ENCODE peak calls at places on chromosome X, in nine cellular contexts. O, G, A, P, U, X, M, B and H are unnamed samples.
A peak's percentile ranks its signal among the peaks of the same experiment; 100 is the strongest.

GRCh38 chrX:121160987-121161386 is 113.6 kb downstream of the GLUD2 start:
- DNase-seq in U (peak; percentile 10), P (peak; percentile 20), B (no peak), A (no peak), M (no peak), G (no peak), O (no peak), X (no peak), H (no peak)

GRCh38 chrX:48558270-48558669 is 16.0 kb upstream of the RBM3 start:
- DNase-seq in B (no peak), U (no peak), O (no peak), G (no peak), X (no peak), P (peak; percentile 82), M (peak; percentile 53), A (peak; percentile 69), H (peak; percentile 89)

GRCh38 chrX:74449322-74449936 is 28.1 kb downstream of the SLC16A2 start:
- DNase-seq in B (no peak), O (no peak), M (no peak), G (peak; percentile 35), U (no peak), A (peak; percentile 33), P (no peak), X (no peak), H (peak; percentile 85)

GRCh38 chrX:135463937-135464336 is 42.2 kb downstream of the SMIM10L2A start:
- DNase-seq in P (no peak), U (peak; percentile 26), M (peak; percentile 1), O (no peak), G (peak; percentile 4), A (no peak), B (peak; percentile 0), X (peak; percentile 72), H (peak; percentile 24)

GRCh38 chrX:112714357-112714918 is 34.7 kb upstream of the LHFPL1 start:
- DNase-seq in G (no peak), U (no peak), X (no peak), O (no peak), M (no peak), P (peak; percentile 17), B (no peak), A (no peak), H (no peak)

GRCh38 chrX:40558590-40558989 is 22.2 kb upstream of the ATP6AP2 start:
- DNase-seq in X (no peak), G (no peak), U (no peak), P (no peak), B (no peak), O (no peak), A (no peak), M (no peak), H (no peak)

GRCh38 chrX:110284159-110284558 is 33.7 kb downstream of the AMMECR1 start:
- DNase-seq in B (no peak), X (no peak), P (peak; percentile 85), A (no peak), G (no peak), O (no peak), M (peak; percentile 37), U (peak; percentile 56), H (peak; percentile 83)

GRCh38 chrX:109760922-109761250 is 27.8 kb upstream of the ACSL4 start:
- DNase-seq in B (no peak), O (no peak), U (peak; percentile 38), P (no peak), A (no peak), G (no peak), X (no peak), M (no peak), H (no peak)

GRCh38 chrX:70096052-70096451 is 33.8 kb downstream of the OTUD6A start:
- DNase-seq in G (peak; percentile 12), X (no peak), U (peak; percentile 53), A (no peak), M (peak; percentile 31), B (peak; percentile 8), O (peak; percentile 16), P (no peak), H (peak; percentile 56)

GRCh38 chrX:119410027-119410819 is 11.1 kb downstream of the SLC25A43 start:
- DNase-seq in O (no peak), X (no peak), P (peak; percentile 90), B (peak; percentile 57), U (peak; percentile 38), G (peak; percentile 49), M (no peak), A (no peak), H (peak; percentile 90)

GRCh38 chrX:2488621-2489285 is 12.0 kb downstream of the DHRSX start:
- DNase-seq in X (no peak), M (no peak), U (no peak), G (no peak), A (no peak), O (no peak), B (no peak), P (no peak), H (no peak)

GRCh38 chrX:135977611-135978010 is 3.8 kb upstream of the MMGT1 start:
- DNase-seq in B (no peak), A (no peak), U (no peak), M (no peak), X (no peak), O (no peak), P (peak; percentile 37), G (no peak), H (peak; percentile 72)

GRCh38 chrX:154751121-154751668 is 318 bp upstream of the GAB3 start:
- DNase-seq in M (no peak), U (no peak), X (no peak), P (no peak), A (no peak), B (no peak), O (no peak), G (no peak), H (no peak)

DNA sequence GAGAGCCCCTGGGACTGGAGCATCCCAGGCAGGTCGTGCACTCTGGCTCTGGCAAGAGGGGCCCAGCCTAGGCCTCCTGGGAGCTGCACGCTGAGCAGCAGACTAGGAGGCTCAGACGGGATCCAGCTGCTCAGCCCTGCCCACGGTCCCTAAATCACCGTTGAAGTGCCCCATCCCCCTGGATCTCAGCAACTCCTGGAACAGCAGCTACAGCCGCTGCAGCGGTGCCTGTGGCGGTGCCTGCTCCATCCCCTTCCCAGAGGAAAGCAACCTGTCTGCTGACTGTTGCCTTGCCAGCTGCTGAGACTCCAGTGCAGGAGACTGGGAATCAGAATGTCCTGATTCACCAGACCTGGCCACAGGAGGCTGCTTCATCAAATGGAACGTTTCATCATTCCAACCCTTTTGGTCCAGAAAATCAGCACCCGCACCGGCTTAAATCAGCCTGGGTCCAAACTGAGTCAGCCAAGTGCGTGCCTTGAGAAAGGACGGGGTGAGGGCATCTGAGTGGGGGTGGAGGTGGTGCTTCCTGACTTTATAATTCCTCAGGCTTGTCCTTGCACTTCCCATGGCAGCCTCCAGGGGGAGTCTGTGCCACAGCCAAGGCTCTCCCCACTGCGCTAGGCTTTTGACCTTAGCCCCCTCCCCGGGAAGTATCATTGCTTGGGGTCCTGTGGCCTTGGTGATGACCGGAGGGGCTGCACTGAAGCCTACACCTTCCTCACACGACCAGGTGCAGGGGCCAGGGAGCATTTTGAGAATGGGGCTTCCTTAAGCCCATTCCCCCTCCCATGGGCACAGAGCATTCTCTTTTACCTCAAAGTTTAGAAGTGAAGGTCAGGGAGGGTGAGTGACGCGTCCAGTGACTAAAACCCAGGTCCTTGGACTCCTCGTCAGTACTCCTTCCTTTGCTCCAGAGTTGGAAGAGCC is 6.5 kb downstream of the ZNF185 start:
- DNase-seq in B (no peak), O (peak; percentile 49), G (no peak), X (peak; percentile 74), M (peak; percentile 40), U (peak; percentile 73), P (peak; percentile 66), A (no peak), H (peak; percentile 60)
- H3K9ac ChIP-seq in B (no peak overlapping the region), O (no peak overlapping the region), G (peak overlapping the region; percentile 17), X (no peak overlapping the region), M (no peak overlapping the region), U (no peak overlapping the region), P (peak overlapping the region; percentile 23), A (no peak overlapping the region), H (no peak overlapping the region)

DNA sequence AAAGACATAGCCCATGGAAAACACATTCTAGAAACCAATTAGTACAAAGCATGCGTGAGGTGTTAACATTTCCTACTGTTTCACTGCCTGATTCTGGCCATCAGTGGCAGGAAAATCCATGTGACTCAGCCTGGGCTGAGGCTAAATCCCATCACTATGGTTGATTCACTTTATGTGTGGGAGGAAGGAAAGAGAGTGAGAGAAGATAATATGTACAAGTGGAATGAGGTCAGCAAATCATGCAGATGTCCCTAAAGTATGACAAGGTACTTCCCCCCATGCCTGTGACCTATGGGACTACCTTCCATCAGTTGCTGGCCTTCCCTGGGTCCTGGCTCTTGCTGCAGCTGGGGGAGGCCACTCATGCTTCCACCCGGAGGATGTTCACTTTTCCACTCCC is 64.2 kb upstream of the MAP3K15 start:
- DNase-seq in M (peak; percentile 2), B (no peak), A (no peak), X (no peak), O (no peak), G (no peak), U (no peak), P (peak; percentile 66), H (peak; percentile 21)
- H3K9ac ChIP-seq in M (no peak overlapping the region), B (no peak overlapping the region), A (no peak overlapping the region), X (no peak overlapping the region), O (no peak overlapping the region), G (no peak overlapping the region), U (no peak overlapping the region), P (no peak overlapping the region), H (no peak overlapping the region)

DNA sequence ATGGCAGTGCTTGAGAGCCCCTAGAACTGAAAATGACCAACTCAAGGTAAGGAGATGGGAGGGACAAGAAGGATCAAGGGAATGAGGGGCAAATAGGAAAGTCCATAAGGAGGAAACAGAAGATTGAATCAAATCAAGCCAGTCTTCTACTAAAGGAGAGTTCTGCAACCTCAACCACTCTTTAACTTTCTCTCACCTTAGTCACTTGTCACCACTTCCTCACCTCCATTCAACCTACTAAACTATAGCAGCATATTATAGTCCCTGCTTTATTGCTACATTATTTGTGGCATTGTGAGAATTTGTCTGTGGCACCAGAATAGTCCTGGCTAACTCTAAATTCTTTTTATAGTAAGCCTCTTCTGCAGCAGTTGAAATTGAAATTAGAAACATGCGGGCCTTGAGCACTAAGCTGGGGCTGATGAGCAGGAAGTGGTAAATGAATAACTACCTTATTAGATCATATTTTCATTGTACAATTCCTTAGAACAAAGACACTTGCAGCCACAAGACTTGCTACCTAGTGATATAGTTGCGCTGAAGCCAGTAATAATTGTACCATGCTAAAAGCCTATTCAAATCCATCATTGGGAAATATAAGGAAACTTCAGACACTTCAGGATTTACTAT is 336.9 kb downstream of the ZNF674 start:
- DNase-seq in B (no peak), G (no peak), A (no peak), M (no peak), O (no peak), P (peak; percentile 76), U (no peak), X (no peak), H (peak; percentile 60)
- H3K9ac ChIP-seq in B (no peak overlapping the region), G (peak overlapping the region; percentile 10), A (no peak overlapping the region), M (no peak overlapping the region), O (no peak overlapping the region), P (no peak overlapping the region), U (no peak overlapping the region), X (no peak overlapping the region), H (peak overlapping the region; percentile 15)

DNA sequence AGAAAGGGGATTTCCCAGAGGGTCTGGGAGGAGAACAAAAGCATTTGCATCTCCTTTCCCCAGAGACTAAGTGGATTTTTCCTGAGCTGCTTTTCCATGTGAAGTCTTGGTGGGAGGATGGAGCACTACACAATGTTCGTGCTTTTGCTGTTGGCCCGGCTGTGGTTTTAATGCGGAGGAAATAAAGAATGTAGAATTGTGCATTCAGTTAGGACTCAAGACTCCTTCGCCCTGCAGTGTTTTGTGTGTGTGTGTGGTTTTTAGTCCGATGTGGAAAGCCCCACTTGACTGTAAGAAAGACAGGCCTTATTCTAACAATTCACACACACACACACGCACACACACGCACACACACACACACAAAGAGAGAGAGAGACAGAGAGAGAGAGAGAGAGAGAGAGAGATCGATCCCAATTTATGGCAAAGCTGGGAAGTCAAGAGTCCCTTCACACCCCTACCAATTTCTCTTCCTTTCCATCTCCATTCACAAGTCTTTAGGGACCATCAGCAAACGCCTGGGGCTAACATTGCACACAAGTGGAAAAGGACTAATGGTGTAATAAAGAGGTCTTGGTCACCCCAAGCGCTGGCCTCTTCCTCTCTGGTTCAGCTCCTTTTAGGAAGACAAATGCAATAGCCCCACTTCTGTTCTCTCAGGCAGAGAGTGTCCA is 44.2 kb downstream of the CLDN34 start:
- DNase-seq in U (peak; percentile 57), O (peak; percentile 58), M (peak; percentile 27), X (no peak), P (peak; percentile 58), A (no peak), G (no peak), B (no peak), H (no peak)
- H3K9ac ChIP-seq in U (no peak overlapping the region), O (no peak overlapping the region), M (peak overlapping the region; percentile 73), X (no peak overlapping the region), P (peak overlapping the region; percentile 38), A (no peak overlapping the region), G (no peak overlapping the region), B (no peak overlapping the region), H (no peak overlapping the region)